ENCODE peak calls at places on chromosomes 16 and 17, in eight cellular contexts. G, V, D, Z, X, O, T and U are unnamed samples.

GRCh38 chr17:44400226-44400847 is 10.9 kb upstream of the ITGA2B start:
- DNase-seq in G (no peak), V (no peak), D (no peak), Z (peak; percentile 7), X (peak; percentile 52), O (no peak), T (no peak), U (no peak)

GRCh38 chr17:35376245-35376644 is 2.8 kb upstream of the SLFN11 start:
- DNase-seq in G (no peak), V (no peak), D (peak; percentile 36), Z (peak; percentile 10), X (peak; percentile 43), O (no peak), T (no peak), U (no peak)

GRCh38 chr17:61221597-61222471 is 177.8 kb upstream of the TBX2 start:
- DNase-seq in G (no peak), V (no peak), D (no peak), Z (peak; percentile 47), X (no peak), O (no peak), T (no peak), U (no peak)

GRCh38 chr17:37834168-37834567 is 89.3 kb upstream of the HNF1B start:
- DNase-seq in G (no peak), V (no peak), D (no peak), Z (no peak), X (no peak), O (no peak), T (no peak), U (no peak)

GRCh38 chr16:64130140-64130539 is 991.7 kb downstream of the CDH11 start:
- DNase-seq in G (no peak), V (no peak), D (no peak), Z (no peak), X (no peak), O (no peak), T (no peak), U (no peak)

GRCh38 chr17:4362141-4362540 is 4.3 kb downstream of the UBE2G1 start:
- DNase-seq in G (no peak), V (no peak), D (no peak), Z (no peak), X (peak; percentile 33), O (no peak), T (no peak), U (no peak)

GRCh38 chr16:19138601-19139000 is 24.8 kb downstream of the ITPRIPL2 start:
- DNase-seq in G (peak; percentile 31), V (no peak), D (no peak), Z (peak; percentile 76), X (peak; percentile 92), O (no peak), T (peak; percentile 91), U (no peak)

GRCh38 chr17:49985310-49985990 is 9.6 kb downstream of the DLX3 start:
- DNase-seq in G (no peak), V (no peak), D (no peak), Z (no peak), X (no peak), O (no peak), T (no peak), U (no peak)

GRCh38 chr16:67470314-67470713 is 10.6 kb downstream of the ATP6V0D1 start:
- DNase-seq in G (peak; percentile 29), V (no peak), D (no peak), Z (peak; percentile 44), X (peak; percentile 47), O (no peak), T (no peak), U (peak; percentile 56)

GRCh38 chr17:74317071-74317470 is 9.0 kb upstream of the KIF19 start:
- DNase-seq in G (no peak), V (no peak), D (no peak), Z (no peak), X (no peak), O (no peak), T (no peak), U (no peak)

GRCh38 chr17:808003-808294 is 25.8 kb downstream of the MRM3 start:
- DNase-seq in G (no peak), V (no peak), D (no peak), Z (no peak), X (no peak), O (no peak), T (no peak), U (no peak)

GRCh38 chr17:48927978-48928716 is 16.5 kb downstream of the SNF8 start:
- DNase-seq in G (no peak), V (no peak), D (no peak), Z (no peak), X (no peak), O (no peak), T (no peak), U (no peak)

GRCh38 chr16:9199751-9200150 is 108.3 kb downstream of the HAPSTR1 start:
- DNase-seq in G (no peak), V (no peak), D (no peak), Z (no peak), X (no peak), O (no peak), T (no peak), U (no peak)

GRCh38 chr17:38464723-38465419 is 36.6 kb downstream of the ARHGAP23 start:
- DNase-seq in G (peak; percentile 26), V (no peak), D (peak; percentile 67), Z (peak; percentile 87), X (peak; percentile 99), O (peak; percentile 55), T (peak; percentile 85), U (no peak)

GRCh38 chr17:77437017-77437416 is 296.2 kb downstream of the SEC14L1 start:
- DNase-seq in G (peak; percentile 24), V (no peak), D (no peak), Z (peak; percentile 45), X (peak; percentile 80), O (peak; percentile 72), T (no peak), U (no peak)

GRCh38 chr16:85072947-85073346 is 39.3 kb downstream of the CIBAR2 start:
- DNase-seq in G (no peak), V (no peak), D (no peak), Z (no peak), X (peak; percentile 97), O (no peak), T (peak; percentile 17), U (peak; percentile 80)

GRCh38 chr16:65583498-65583897 is 461.6 kb upstream of the CDH11 start:
- DNase-seq in G (no peak), V (no peak), D (no peak), Z (no peak), X (no peak), O (no peak), T (no peak), U (no peak)

GRCh38 chr16:89143201-89143741 is 28.3 kb upstream of the CDH15 start:
- DNase-seq in G (no peak), V (no peak), D (no peak), Z (no peak), X (no peak), O (no peak), T (no peak), U (no peak)

GRCh38 chr16:84093120-84093878 is 23.4 kb downstream of the MBTPS1 start:
- DNase-seq in G (no peak), V (no peak), D (no peak), Z (no peak), X (no peak), O (no peak), T (no peak), U (no peak)

GRCh38 chr17:63930951-63931575 is 1.1 kb downstream of the CD79B start:
- DNase-seq in G (peak; percentile 93), V (no peak), D (no peak), Z (no peak), X (peak; percentile 40), O (no peak), T (no peak), U (no peak)

GRCh38 chr16:69761983-69762842 is at the start of gene WWP2:
- DNase-seq in G (peak; percentile 74), V (peak; percentile 26), D (no peak), Z (peak; percentile 61), X (peak; percentile 83), O (peak; percentile 76), T (peak; percentile 70), U (no peak)

GRCh38 chr16:72961863-72962262 is 86.1 kb downstream of the ZFHX3 start:
- DNase-seq in G (no peak), V (no peak), D (no peak), Z (no peak), X (no peak), O (no peak), T (no peak), U (no peak)

GRCh38 chr16:85870159-85870558 is 28.8 kb upstream of the IRF8 start:
- DNase-seq in G (no peak), V (no peak), D (no peak), Z (no peak), X (no peak), O (peak; percentile 37), T (no peak), U (no peak)

GRCh38 chr17:43655702-43656275 is 5.9 kb downstream of the MEOX1 start:
- DNase-seq in G (no peak), V (no peak), D (no peak), Z (no peak), X (no peak), O (no peak), T (no peak), U (no peak)

GRCh38 chr16:28511031-28511430 is 4.4 kb upstream of the IL27 start:
- DNase-seq in G (no peak), V (no peak), D (no peak), Z (no peak), X (no peak), O (no peak), T (no peak), U (no peak)

GRCh38 chr17:59001158-59001814 is 105.4 kb downstream of the TRIM37 start:
- DNase-seq in G (peak; percentile 90), V (no peak), D (no peak), Z (peak; percentile 58), X (peak; percentile 22), O (no peak), T (no peak), U (no peak)

GRCh38 chr17:17484451-17484899 is 7.7 kb downstream of the MED9 start:
- DNase-seq in G (no peak), V (no peak), D (no peak), Z (no peak), X (peak; percentile 29), O (no peak), T (no peak), U (no peak)

GRCh38 chr16:59412275-59412841 is 678.2 kb upstream of the GOT2 start:
- DNase-seq in G (no peak), V (no peak), D (peak; percentile 22), Z (no peak), X (peak; percentile 50), O (no peak), T (peak; percentile 23), U (no peak)

GRCh38 chr17:75822119-75822799 is 21.9 kb downstream of the UNC13D start:
- DNase-seq in G (peak; percentile 65), V (no peak), D (no peak), Z (no peak), X (no peak), O (no peak), T (no peak), U (no peak)

GRCh38 chr17:49708515-49709161 is 874 bp upstream of the SLC35B1 start:
- DNase-seq in G (no peak), V (no peak), D (peak; percentile 33), Z (peak; percentile 67), X (peak; percentile 29), O (no peak), T (no peak), U (no peak)

GRCh38 chr16:66712512-66712911 is 16.0 kb upstream of the CMTM4 start:
- DNase-seq in G (no peak), V (no peak), D (no peak), Z (no peak), X (no peak), O (no peak), T (no peak), U (no peak)

GRCh38 chr16:21169249-21169981 is 10.9 kb downstream of the LDAF1 start:
- DNase-seq in G (no peak), V (no peak), D (no peak), Z (peak; percentile 54), X (peak; percentile 75), O (no peak), T (peak; percentile 7), U (no peak)

GRCh38 chr17:67500261-67500660 is 123.2 kb downstream of the PITPNC1 start:
- DNase-seq in G (no peak), V (no peak), D (no peak), Z (peak; percentile 59), X (peak; percentile 48), O (no peak), T (no peak), U (no peak)

GRCh38 chr17:68101075-68101991 is 65.8 kb downstream of the KPNA2 start:
- DNase-seq in G (peak; percentile 87), V (peak; percentile 40), D (peak; percentile 60), Z (peak; percentile 88), X (peak; percentile 96), O (peak; percentile 77), T (peak; percentile 88), U (peak; percentile 60)